ENCODE peak calls at places on chromosomes 3 and 15, in four cellular contexts. One of them, this sample, is unnamed.

GRCh38 chr3:9074079-9074478 is 110.8 kb upstream of the RAD18 start:
- DNase-seq in psoas muscle: no peak
- DNase-seq in AG09309: peak
- DNase-seq in activated T-helper 1 cell treated with anti-CD3 and anti-CD28 coated beads, Interleukin-2, amount 50 U/mL, for 16 hours: no peak
- DNase-seq in this sample: no peak

GRCh38 chr3:134030382-134030753 is 643 bp upstream of the SLCO2A1 start:
- DNase-seq in psoas muscle: no peak
- DNase-seq in AG09309: no peak
- DNase-seq in activated T-helper 1 cell treated with anti-CD3 and anti-CD28 coated beads, Interleukin-2, amount 50 U/mL, for 16 hours: no peak
- DNase-seq in this sample: no peak

GRCh38 chr3:170966495-170966894 is 58.1 kb upstream of the EIF5A2 start:
- DNase-seq in psoas muscle: no peak
- DNase-seq in AG09309: no peak
- DNase-seq in activated T-helper 1 cell treated with anti-CD3 and anti-CD28 coated beads, Interleukin-2, amount 50 U/mL, for 16 hours: no peak
- DNase-seq in this sample: no peak

GRCh38 chr15:58676766-58677165 is 72.7 kb downstream of the ADAM10 start:
- DNase-seq in psoas muscle: no peak
- DNase-seq in AG09309: no peak
- DNase-seq in activated T-helper 1 cell treated with anti-CD3 and anti-CD28 coated beads, Interleukin-2, amount 50 U/mL, for 16 hours: no peak
- DNase-seq in this sample: no peak

GRCh38 chr3:42652251-42652610 is 1.3 kb upstream of the ZBTB47 start:
- DNase-seq in psoas muscle: no peak
- DNase-seq in AG09309: no peak
- DNase-seq in activated T-helper 1 cell treated with anti-CD3 and anti-CD28 coated beads, Interleukin-2, amount 50 U/mL, for 16 hours: no peak
- DNase-seq in this sample: no peak

GRCh38 chr3:11799777-11800176 is 46.9 kb downstream of the TAMM41 start:
- DNase-seq in psoas muscle: no peak
- DNase-seq in AG09309: no peak
- DNase-seq in activated T-helper 1 cell treated with anti-CD3 and anti-CD28 coated beads, Interleukin-2, amount 50 U/mL, for 16 hours: no peak
- DNase-seq in this sample: no peak

GRCh38 chr3:49462222-49462621 is 7.8 kb upstream of the DAG1 start:
- DNase-seq in psoas muscle: no peak
- DNase-seq in AG09309: no peak
- DNase-seq in activated T-helper 1 cell treated with anti-CD3 and anti-CD28 coated beads, Interleukin-2, amount 50 U/mL, for 16 hours: no peak
- DNase-seq in this sample: peak

GRCh38 chr15:78216276-78217229 is 17.8 kb downstream of the ACSBG1 start:
- DNase-seq in psoas muscle: peak
- DNase-seq in AG09309: no peak
- DNase-seq in activated T-helper 1 cell treated with anti-CD3 and anti-CD28 coated beads, Interleukin-2, amount 50 U/mL, for 16 hours: no peak
- DNase-seq in this sample: no peak

GRCh38 chr3:13391308-13391707 is 28.8 kb downstream of the NUP210 start:
- DNase-seq in psoas muscle: no peak
- DNase-seq in AG09309: no peak
- DNase-seq in activated T-helper 1 cell treated with anti-CD3 and anti-CD28 coated beads, Interleukin-2, amount 50 U/mL, for 16 hours: no peak
- DNase-seq in this sample: no peak

GRCh38 chr3:194031867-194032635 is 103.9 kb upstream of the HES1 start:
- DNase-seq in psoas muscle: no peak
- DNase-seq in AG09309: no peak
- DNase-seq in activated T-helper 1 cell treated with anti-CD3 and anti-CD28 coated beads, Interleukin-2, amount 50 U/mL, for 16 hours: no peak
- DNase-seq in this sample: no peak

GRCh38 chr3:196322-197153 is at the start of gene CHL1:
- DNase-seq in psoas muscle: no peak
- DNase-seq in AG09309: no peak
- DNase-seq in activated T-helper 1 cell treated with anti-CD3 and anti-CD28 coated beads, Interleukin-2, amount 50 U/mL, for 16 hours: no peak
- DNase-seq in this sample: no peak

GRCh38 chr15:37099321-37100108 is 834 bp downstream of the MEIS2 start:
- DNase-seq in psoas muscle: peak
- DNase-seq in AG09309: no peak
- DNase-seq in activated T-helper 1 cell treated with anti-CD3 and anti-CD28 coated beads, Interleukin-2, amount 50 U/mL, for 16 hours: no peak
- DNase-seq in this sample: no peak

GRCh38 chr3:98735761-98736269 is 27.3 kb upstream of the ST3GAL6 start:
- DNase-seq in psoas muscle: no peak
- DNase-seq in AG09309: no peak
- DNase-seq in activated T-helper 1 cell treated with anti-CD3 and anti-CD28 coated beads, Interleukin-2, amount 50 U/mL, for 16 hours: no peak
- DNase-seq in this sample: no peak

GRCh38 chr3:147544290-147544689 is 135.1 kb downstream of the ZIC1 start:
- DNase-seq in psoas muscle: no peak
- DNase-seq in AG09309: no peak
- DNase-seq in activated T-helper 1 cell treated with anti-CD3 and anti-CD28 coated beads, Interleukin-2, amount 50 U/mL, for 16 hours: no peak
- DNase-seq in this sample: no peak

GRCh38 chr3:149487598-149488197 is 13.2 kb downstream of the TM4SF4 start:
- DNase-seq in psoas muscle: no peak
- DNase-seq in AG09309: no peak
- DNase-seq in activated T-helper 1 cell treated with anti-CD3 and anti-CD28 coated beads, Interleukin-2, amount 50 U/mL, for 16 hours: no peak
- DNase-seq in this sample: no peak

GRCh38 chr3:81554348-81554747 is 207.1 kb downstream of the GBE1 start:
- DNase-seq in psoas muscle: no peak
- DNase-seq in AG09309: peak
- DNase-seq in activated T-helper 1 cell treated with anti-CD3 and anti-CD28 coated beads, Interleukin-2, amount 50 U/mL, for 16 hours: no peak
- DNase-seq in this sample: no peak

This sample was measured in SJSA1.